ENCODE peak calls at places on chromosome 5, in eight cellular contexts. B is heart right ventricle; K is effector CD4-positive, alpha-beta T cell; H is iris pigment epithelial cell; Q is NCI-H1092 treated with DMSO at 0.1 percent for 48 hours; T is choroid plexus epithelial cell; R is colonic mucosa; A is T-helper 9 cell. I is an unnamed sample.

GRCh38 chr5:139639619-139640431 is 8.3 kb upstream of the CXXC5 start:
- DNase-seq in A (no peak), R (peak), H (no peak), B (no peak), Q (peak), K (no peak), T (no peak), I (no peak)

GRCh38 chr5:57202811-57203210 is 29.0 kb downstream of the GPBP1 start:
- DNase-seq in R (no peak), B (no peak), Q (no peak), H (peak), K (no peak), T (no peak), A (no peak), I (no peak)

GRCh38 chr5:68149189-68149588 is 66.4 kb upstream of the PIK3R1 start:
- DNase-seq in K (no peak), A (no peak), H (peak), R (no peak), T (peak), B (no peak), Q (no peak), I (no peak)

GRCh38 chr5:86679529-86679928 is 61.8 kb downstream of the COX7C start:
- DNase-seq in R (peak), K (no peak), Q (peak), A (no peak), H (peak), B (peak), T (peak), I (no peak)

GRCh38 chr5:28156981-28157380 is 1118.6 kb upstream of the CDH9 start:
- DNase-seq in Q (no peak), B (no peak), K (no peak), T (peak), H (peak), R (no peak), A (no peak), I (no peak)

GRCh38 chr5:10708189-10708944 is 52.7 kb downstream of the DAP start:
- DNase-seq in T (no peak), R (no peak), Q (no peak), K (no peak), H (no peak), A (no peak), B (no peak), I (no peak)

GRCh38 chr5:82538339-82539034 is 260.3 kb upstream of the RPS23 start:
- DNase-seq in B (no peak), R (no peak), A (no peak), Q (no peak), T (peak), K (no peak), H (no peak), I (no peak)

GRCh38 chr5:61327761-61328753 is 4.0 kb upstream of the ZSWIM6 start:
- DNase-seq in H (peak), A (no peak), Q (no peak), R (no peak), B (no peak), T (peak), K (no peak), I (no peak)